ENCODE peak calls at places on chromosomes 13 and 19, in four cellular contexts. One of them, this sample, is unnamed.
A peak's percentile ranks its signal among the peaks of the same experiment; 100 is the strongest.

GRCh38 chr13:47976325-47976724 is 24.7 kb downstream of the SUCLA2 start:
- DNase-seq in kidney glomerular epithelial cell: no peak
- DNase-seq in GM03348: no peak
- DNase-seq in SK-MEL-5: peak; percentile 11
- DNase-seq in this sample: peak; percentile 68

GRCh38 chr19:19366691-19367396 is 38.6 kb upstream of the GATAD2A start:
- DNase-seq in SK-MEL-5: peak; percentile 86
- DNase-seq in GM03348: peak; percentile 82
- DNase-seq in kidney glomerular epithelial cell: peak; percentile 60
- DNase-seq in this sample: no peak

GRCh38 chr13:76791290-76791664 is 94.9 kb downstream of the KCTD12 start:
- DNase-seq in kidney glomerular epithelial cell: no peak
- DNase-seq in GM03348: no peak
- DNase-seq in SK-MEL-5: no peak
- DNase-seq in this sample: no peak

GRCh38 chr13:112245179-112245724 is 130.9 kb upstream of the SPACA7 start:
- DNase-seq in kidney glomerular epithelial cell: no peak
- DNase-seq in GM03348: no peak
- DNase-seq in SK-MEL-5: no peak
- DNase-seq in this sample: no peak

GRCh38 chr13:52695856-52696255 is 43.2 kb downstream of the SUGT1 start:
- DNase-seq in SK-MEL-5: no peak
- DNase-seq in kidney glomerular epithelial cell: no peak
- DNase-seq in GM03348: peak; percentile 16
- DNase-seq in this sample: peak; percentile 5

GRCh38 chr13:84076280-84076679 is 194.0 kb upstream of the SLITRK1 start:
- DNase-seq in kidney glomerular epithelial cell: no peak
- DNase-seq in GM03348: no peak
- DNase-seq in SK-MEL-5: no peak
- DNase-seq in this sample: no peak

GRCh38 chr13:44760434-44760833 is 184.3 kb upstream of the TSC22D1 start:
- DNase-seq in SK-MEL-5: no peak
- DNase-seq in kidney glomerular epithelial cell: no peak
- DNase-seq in GM03348: no peak
- DNase-seq in this sample: no peak

GRCh38 chr19:8311461-8312260 is 3.5 kb upstream of the CD320 start:
- DNase-seq in kidney glomerular epithelial cell: no peak
- DNase-seq in SK-MEL-5: peak; percentile 46
- DNase-seq in GM03348: no peak
- DNase-seq in this sample: peak; percentile 42

GRCh38 chr19:49362048-49362925 is at the start of gene TEAD2:
- DNase-seq in GM03348: peak; percentile 93
- DNase-seq in SK-MEL-5: peak; percentile 52
- DNase-seq in kidney glomerular epithelial cell: no peak
- DNase-seq in this sample: peak; percentile 24

GRCh38 chr13:30193279-30194234 is 113.8 kb downstream of the KATNAL1 start:
- DNase-seq in GM03348: no peak
- DNase-seq in kidney glomerular epithelial cell: no peak
- DNase-seq in SK-MEL-5: no peak
- DNase-seq in this sample: no peak

This sample was measured in foreskin melanocyte.